ENCODE peak calls at places on chromosomes 16 and 17, in seven cellular contexts. One of them, this sample, is unnamed.

GRCh38 chr16:5509794-5510193 is 412.2 kb upstream of the EEF2KMT start:
- DNase-seq in GM12878: no peak
- DNase-seq in H1: no peak
- DNase-seq in SK-N-SH: no peak
- DNase-seq in HCT116: no peak
- DNase-seq in K562: no peak
- DNase-seq in HepG2: no peak
- DNase-seq in this sample: no peak

GRCh38 chr16:10862432-10862831 is 14.6 kb upstream of the CIITA start:
- DNase-seq in GM12878: no peak
- DNase-seq in H1: no peak
- DNase-seq in SK-N-SH: no peak
- DNase-seq in HCT116: peak
- DNase-seq in K562: no peak
- DNase-seq in HepG2: no peak
- DNase-seq in this sample: no peak

GRCh38 chr17:27788919-27789318 is 11.4 kb downstream of the NOS2 start:
- DNase-seq in GM12878: no peak
- DNase-seq in H1: no peak
- DNase-seq in SK-N-SH: no peak
- DNase-seq in HCT116: no peak
- DNase-seq in K562: no peak
- DNase-seq in HepG2: no peak
- DNase-seq in this sample: no peak

GRCh38 chr17:14201595-14201994 is 35.1 kb downstream of the CDRT15 start:
- DNase-seq in GM12878: no peak
- DNase-seq in H1: no peak
- DNase-seq in SK-N-SH: no peak
- DNase-seq in HCT116: no peak
- DNase-seq in K562: no peak
- DNase-seq in HepG2: no peak
- DNase-seq in this sample: peak

GRCh38 chr17:34364741-34365140 is 1.7 kb upstream of the CCL1 start:
- DNase-seq in GM12878: no peak
- DNase-seq in H1: no peak
- DNase-seq in SK-N-SH: no peak
- DNase-seq in HCT116: no peak
- DNase-seq in K562: no peak
- DNase-seq in HepG2: no peak
- DNase-seq in this sample: no peak

GRCh38 chr17:4001048-4001590 is 36.9 kb upstream of the ATP2A3 start:
- DNase-seq in GM12878: no peak
- DNase-seq in H1: no peak
- DNase-seq in SK-N-SH: no peak
- DNase-seq in HCT116: no peak
- DNase-seq in K562: no peak
- DNase-seq in HepG2: no peak
- DNase-seq in this sample: no peak

GRCh38 chr17:19986941-19987714 is 9.5 kb upstream of the AKAP10 start:
- DNase-seq in GM12878: no peak
- DNase-seq in H1: no peak
- DNase-seq in SK-N-SH: no peak
- DNase-seq in HCT116: no peak
- DNase-seq in K562: no peak
- DNase-seq in HepG2: no peak
- DNase-seq in this sample: peak

GRCh38 chr17:62725791-62726249 is 82.3 kb downstream of the MARCHF10 start:
- DNase-seq in GM12878: no peak
- DNase-seq in H1: no peak
- DNase-seq in SK-N-SH: no peak
- DNase-seq in HCT116: no peak
- DNase-seq in K562: no peak
- DNase-seq in HepG2: peak
- DNase-seq in this sample: no peak

GRCh38 chr17:8921147-8921546 is 44.4 kb downstream of the PIK3R5 start:
- DNase-seq in GM12878: no peak
- DNase-seq in H1: no peak
- DNase-seq in SK-N-SH: no peak
- DNase-seq in HCT116: no peak
- DNase-seq in K562: no peak
- DNase-seq in HepG2: no peak
- DNase-seq in this sample: no peak

GRCh38 chr17:39754958-39755549 is 17.3 kb downstream of the GRB7 start:
- DNase-seq in GM12878: no peak
- DNase-seq in H1: peak
- DNase-seq in SK-N-SH: no peak
- DNase-seq in HCT116: no peak
- DNase-seq in K562: no peak
- DNase-seq in HepG2: no peak
- DNase-seq in this sample: peak

GRCh38 chr17:82536220-82537201 is 17.0 kb downstream of the FOXK2 start:
- DNase-seq in GM12878: no peak
- DNase-seq in H1: no peak
- DNase-seq in SK-N-SH: peak
- DNase-seq in HCT116: no peak
- DNase-seq in K562: no peak
- DNase-seq in HepG2: no peak
- DNase-seq in this sample: no peak

GRCh38 chr17:2691965-2692780 is 19.4 kb downstream of the CLUH start:
- DNase-seq in GM12878: no peak
- DNase-seq in H1: no peak
- DNase-seq in SK-N-SH: peak
- DNase-seq in HCT116: no peak
- DNase-seq in K562: no peak
- DNase-seq in HepG2: no peak
- DNase-seq in this sample: peak

GRCh38 chr16:50299508-50300105 is 33.3 kb downstream of the ADCY7 start:
- DNase-seq in GM12878: no peak
- DNase-seq in H1: peak
- DNase-seq in SK-N-SH: peak
- DNase-seq in HCT116: no peak
- DNase-seq in K562: no peak
- DNase-seq in HepG2: no peak
- DNase-seq in this sample: no peak

GRCh38 chr17:57672971-57673370 is 72.1 kb downstream of the CCDC182 start:
- DNase-seq in GM12878: no peak
- DNase-seq in H1: peak
- DNase-seq in SK-N-SH: no peak
- DNase-seq in HCT116: no peak
- DNase-seq in K562: no peak
- DNase-seq in HepG2: no peak
- DNase-seq in this sample: no peak

GRCh38 chr16:81212830-81213465 is 25.5 kb upstream of the BCO1 start:
- DNase-seq in GM12878: no peak
- DNase-seq in H1: no peak
- DNase-seq in SK-N-SH: no peak
- DNase-seq in HCT116: no peak
- DNase-seq in K562: no peak
- DNase-seq in HepG2: no peak
- DNase-seq in this sample: no peak

GRCh38 chr17:3732171-3732570 is 8.5 kb downstream of the HASPIN start:
- DNase-seq in GM12878: peak
- DNase-seq in H1: no peak
- DNase-seq in SK-N-SH: no peak
- DNase-seq in HCT116: no peak
- DNase-seq in K562: peak
- DNase-seq in HepG2: peak
- DNase-seq in this sample: no peak

GRCh38 chr17:48754500-48755261 is 26.1 kb upstream of the HOXB13 start:
- DNase-seq in GM12878: no peak
- DNase-seq in H1: peak
- DNase-seq in SK-N-SH: no peak
- DNase-seq in HCT116: no peak
- DNase-seq in K562: no peak
- DNase-seq in HepG2: no peak
- DNase-seq in this sample: peak
- H3K4me3 ChIP-seq in GM12878: no peak
- H3K4me3 ChIP-seq in H1: no peak
- H3K4me3 ChIP-seq in SK-N-SH: no peak
- H3K4me3 ChIP-seq in HCT116: no peak
- H3K4me3 ChIP-seq in K562: no peak
- H3K4me3 ChIP-seq in HepG2: no peak
- H3K4me3 ChIP-seq in this sample: peak

DNA sequence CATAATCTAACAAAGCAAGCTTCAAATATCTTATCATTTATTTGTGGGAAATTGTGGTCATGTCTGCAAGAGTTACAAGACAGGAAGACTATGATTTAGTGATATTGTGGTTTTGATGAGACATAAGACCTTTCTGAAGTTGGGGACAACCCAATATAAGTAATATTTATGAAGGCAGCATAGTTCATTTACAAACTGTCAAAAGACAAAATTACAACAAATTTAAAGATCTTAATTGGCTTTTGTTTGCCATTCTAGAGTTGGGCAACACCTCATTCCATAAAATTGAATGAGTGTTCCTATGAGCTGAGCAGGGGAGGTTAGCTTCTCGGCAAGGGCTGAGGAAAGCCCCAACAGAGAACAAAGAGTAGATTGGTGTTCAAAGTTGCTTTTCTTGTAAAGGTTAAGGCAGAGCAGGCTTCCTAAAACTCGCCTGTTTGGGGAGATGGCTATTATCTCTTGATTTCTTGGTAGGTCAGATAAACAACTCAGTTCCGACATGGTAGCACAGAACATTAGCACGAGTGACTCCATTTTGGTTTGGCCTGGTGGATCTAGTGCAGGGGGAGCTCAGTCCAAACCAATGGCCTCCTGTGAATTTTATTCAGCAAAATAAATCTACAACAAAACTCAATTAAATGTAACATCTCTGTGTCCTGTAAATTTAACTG is 10.9 kb upstream of the MMD start:
- DNase-seq in GM12878: no peak
- DNase-seq in H1: no peak
- DNase-seq in SK-N-SH: no peak
- DNase-seq in HCT116: no peak
- DNase-seq in K562: no peak
- DNase-seq in HepG2: no peak
- DNase-seq in this sample: no peak
- H2AFZ ChIP-seq in GM12878: peak
- H2AFZ ChIP-seq in H1: no peak
- H2AFZ ChIP-seq in SK-N-SH: no peak
- H2AFZ ChIP-seq in HCT116: peak
- H2AFZ ChIP-seq in K562: no peak
- H2AFZ ChIP-seq in HepG2: no peak
- H2AFZ ChIP-seq in this sample: peak

GRCh38 chr17:76866774-76867577 is 1.2 kb upstream of the MGAT5B start:
- DNase-seq in GM12878: no peak
- DNase-seq in H1: no peak
- DNase-seq in SK-N-SH: no peak
- DNase-seq in HCT116: no peak
- DNase-seq in K562: no peak
- DNase-seq in HepG2: no peak
- DNase-seq in this sample: no peak

GRCh38 chr17:76868669-76869208 is 535 bp downstream of the MGAT5B start:
- DNase-seq in GM12878: no peak
- DNase-seq in H1: peak
- DNase-seq in SK-N-SH: peak
- DNase-seq in HCT116: no peak
- DNase-seq in K562: peak
- DNase-seq in HepG2: no peak
- DNase-seq in this sample: peak

GRCh38 chr17:76868176-76868668 is at the start of gene MGAT5B:
- DNase-seq in GM12878: no peak
- DNase-seq in H1: peak
- DNase-seq in SK-N-SH: peak
- DNase-seq in HCT116: peak
- DNase-seq in K562: peak
- DNase-seq in HepG2: peak
- DNase-seq in this sample: peak

GRCh38 chr17:76866203-76866602 is 2.0 kb upstream of the MGAT5B start:
- DNase-seq in GM12878: no peak
- DNase-seq in H1: no peak
- DNase-seq in SK-N-SH: no peak
- DNase-seq in HCT116: no peak
- DNase-seq in K562: no peak
- DNase-seq in HepG2: no peak
- DNase-seq in this sample: no peak

GRCh38 chr17:76867578-76868175 is 527 bp upstream of the MGAT5B start:
- DNase-seq in GM12878: no peak
- DNase-seq in H1: no peak
- DNase-seq in SK-N-SH: peak
- DNase-seq in HCT116: no peak
- DNase-seq in K562: no peak
- DNase-seq in HepG2: no peak
- DNase-seq in this sample: peak
- TF ChIP-seq POLR2AphosphoS5 in GM12878: no peak
- TF ChIP-seq POLR2AphosphoS5 in H1: no peak
- TF ChIP-seq POLR2AphosphoS5 in SK-N-SH: no peak
- TF ChIP-seq POLR2AphosphoS5 in HCT116: no peak
- TF ChIP-seq POLR2AphosphoS5 in K562: no peak
- TF ChIP-seq POLR2AphosphoS5 in HepG2: no peak
- TF ChIP-seq POLR2AphosphoS5 in this sample: no peak

GRCh38 chr16:2470603-2471015 is 488 bp upstream of the NTN3 start:
- DNase-seq in GM12878: no peak
- DNase-seq in H1: no peak
- DNase-seq in SK-N-SH: no peak
- DNase-seq in HCT116: no peak
- DNase-seq in K562: no peak
- DNase-seq in HepG2: no peak
- DNase-seq in this sample: peak
- H3K4me3 ChIP-seq in GM12878: no peak
- H3K4me3 ChIP-seq in H1: no peak
- H3K4me3 ChIP-seq in SK-N-SH: no peak
- H3K4me3 ChIP-seq in HCT116: no peak
- H3K4me3 ChIP-seq in K562: no peak
- H3K4me3 ChIP-seq in HepG2: peak
- H3K4me3 ChIP-seq in this sample: peak

GRCh38 chr17:78979780-78980623 is at the start of gene LGALS3BP:
- DNase-seq in GM12878: no peak
- DNase-seq in H1: peak
- DNase-seq in SK-N-SH: peak
- DNase-seq in HCT116: peak
- DNase-seq in K562: no peak
- DNase-seq in HepG2: peak
- DNase-seq in this sample: peak
- H2AFZ ChIP-seq in GM12878: peak
- H2AFZ ChIP-seq in H1: no peak
- H2AFZ ChIP-seq in SK-N-SH: peak
- H2AFZ ChIP-seq in HCT116: peak
- H2AFZ ChIP-seq in K562: peak
- H2AFZ ChIP-seq in HepG2: no peak
- H2AFZ ChIP-seq in this sample: peak

GRCh38 chr16:3129137-3130131 is 5.4 kb upstream of the ZNF213 start:
- DNase-seq in GM12878: no peak
- DNase-seq in H1: peak
- DNase-seq in SK-N-SH: peak
- DNase-seq in HCT116: no peak
- DNase-seq in K562: no peak
- DNase-seq in HepG2: peak
- DNase-seq in this sample: peak
- TF ChIP-seq POLR2AphosphoS5 in GM12878: no peak
- TF ChIP-seq POLR2AphosphoS5 in H1: peak
- TF ChIP-seq POLR2AphosphoS5 in SK-N-SH: no peak
- TF ChIP-seq POLR2AphosphoS5 in HCT116: peak
- TF ChIP-seq POLR2AphosphoS5 in K562: peak
- TF ChIP-seq POLR2AphosphoS5 in HepG2: no peak
- TF ChIP-seq POLR2AphosphoS5 in this sample: no peak

GRCh38 chr16:27402964-27403600 is 1.1 kb downstream of the IL21R start:
- DNase-seq in GM12878: no peak
- DNase-seq in H1: no peak
- DNase-seq in SK-N-SH: no peak
- DNase-seq in HCT116: no peak
- DNase-seq in K562: no peak
- DNase-seq in HepG2: no peak
- DNase-seq in this sample: no peak
- H3K4me3 ChIP-seq in GM12878: peak
- H3K4me3 ChIP-seq in H1: no peak
- H3K4me3 ChIP-seq in SK-N-SH: no peak
- H3K4me3 ChIP-seq in HCT116: no peak
- H3K4me3 ChIP-seq in K562: no peak
- H3K4me3 ChIP-seq in HepG2: no peak
- H3K4me3 ChIP-seq in this sample: no peak

GRCh38 chr16:64453643-64454042 is 668.2 kb downstream of the CDH11 start:
- DNase-seq in GM12878: no peak
- DNase-seq in H1: no peak
- DNase-seq in SK-N-SH: no peak
- DNase-seq in HCT116: no peak
- DNase-seq in K562: no peak
- DNase-seq in HepG2: no peak
- DNase-seq in this sample: no peak
- H2AFZ ChIP-seq in GM12878: no peak
- H2AFZ ChIP-seq in H1: no peak
- H2AFZ ChIP-seq in SK-N-SH: no peak
- H2AFZ ChIP-seq in HCT116: no peak
- H2AFZ ChIP-seq in K562: no peak
- H2AFZ ChIP-seq in HepG2: no peak
- H2AFZ ChIP-seq in this sample: no peak

This sample was measured in GM23338.